ENCODE peak calls at places on chromosomes 6 and 20, in four cellular contexts. I is K562, K is H1, V is HepG2. M is an unnamed sample.

GRCh38 chr20:38271609-38272120 is 11.1 kb upstream of the KIAA1755 start:
- DNase-seq in V (no peak), K (no peak), I (no peak), M (no peak)

GRCh38 chr6:82741325-82741995 is 324.2 kb downstream of the UBE3D start:
- DNase-seq in K (no peak), I (no peak), V (no peak), M (no peak)

GRCh38 chr20:22462975-22463914 is 121.1 kb downstream of the FOXA2 start:
- DNase-seq in K (no peak), I (no peak), V (no peak), M (peak; percentile 48)

GRCh38 chr6:111427341-111428116 is 55.5 kb downstream of the REV3L start:
- DNase-seq in I (no peak), K (no peak), V (peak; percentile 85), M (peak; percentile 3)

GRCh38 chr20:1274485-1275313 is 8.6 kb downstream of the SNPH start:
- DNase-seq in I (no peak), V (no peak), K (no peak), M (no peak)

GRCh38 chr6:684831-685636 is 7.9 kb downstream of the EXOC2 start:
- DNase-seq in I (no peak), V (no peak), K (peak; percentile 40), M (no peak)

GRCh38 chr6:28351087-28351486 is 1.3 kb downstream of the ZKSCAN3 start:
- DNase-seq in I (peak; percentile 46), V (peak; percentile 21), K (no peak), M (no peak)

GRCh38 chr6:46393940-46394337 is 97.3 kb downstream of the RCAN2 start:
- DNase-seq in K (no peak), V (no peak), I (no peak), M (no peak)

GRCh38 chr6:32967151-32968091 is 973 bp upstream of the BRD2 start:
- DNase-seq in V (peak; percentile 87), I (peak; percentile 66), K (peak; percentile 44), M (no peak)

GRCh38 chr6:122781716-122782115 is 2.2 kb downstream of the FABP7 start:
- DNase-seq in K (no peak), I (no peak), V (no peak), M (no peak)

GRCh38 chr6:134846031-134846430 is 103.9 kb downstream of the ALDH8A1 start:
- DNase-seq in V (no peak), I (no peak), K (no peak), M (no peak)

GRCh38 chr6:27865952-27866369 is 46.2 kb downstream of the OR2B2 start:
- DNase-seq in V (no peak), I (no peak), K (peak; percentile 71), M (no peak)

GRCh38 chr6:3001773-3002293 is 2.1 kb downstream of the NQO2 start:
- DNase-seq in V (peak; percentile 85), K (no peak), I (peak; percentile 78), M (peak; percentile 67)

GRCh38 chr6:139099984-139100383 is 34.9 kb upstream of the HECA start:
- DNase-seq in V (no peak), I (no peak), K (no peak), M (no peak)

GRCh38 chr6:13725570-13725969 is 13.9 kb upstream of the RANBP9 start:
- DNase-seq in V (no peak), K (no peak), I (no peak), M (no peak)

GRCh38 chr20:46350986-46351267 is 42.6 kb upstream of the CDH22 start:
- DNase-seq in I (no peak), V (no peak), K (no peak), M (no peak)

GRCh38 chr6:56954389-56955170 is at the start of gene BEND6:
- DNase-seq in K (peak; percentile 71), I (peak; percentile 86), V (peak; percentile 28), M (peak; percentile 27)

GRCh38 chr6:137241481-137242011 is 22.4 kb upstream of the IFNGR1 start:
- DNase-seq in I (no peak), K (no peak), V (peak; percentile 100), M (no peak)

GRCh38 chr6:105184921-105185320 is 5.1 kb upstream of the POPDC3 start:
- DNase-seq in I (no peak), V (no peak), K (no peak), M (no peak)

GRCh38 chr20:44180814-44181213 is 6.2 kb downstream of the JPH2 start:
- DNase-seq in V (no peak), I (no peak), K (no peak), M (no peak)

GRCh38 chr6:12241493-12242214 is 48.5 kb upstream of the EDN1 start:
- DNase-seq in V (no peak), K (no peak), I (no peak), M (no peak)

GRCh38 chr6:14017626-14018475 is 93.1 kb downstream of the RNF182 start:
- DNase-seq in K (no peak), V (no peak), I (no peak), M (no peak)

GRCh38 chr6:66605971-66606370 is 898.9 kb upstream of the EYS start:
- DNase-seq in V (no peak), K (no peak), I (no peak), M (no peak)

GRCh38 chr6:65566117-65566516 is 140.9 kb downstream of the EYS start:
- DNase-seq in V (peak; percentile 14), K (no peak), I (no peak), M (no peak)

GRCh38 chr6:141956046-141956761 is 176.5 kb upstream of the GJE1 start:
- DNase-seq in V (no peak), K (no peak), I (no peak), M (no peak)

GRCh38 chr20:50223321-50223995 is 32.8 kb downstream of the CEBPB start:
- DNase-seq in V (no peak), I (no peak), K (no peak), M (no peak)

GRCh38 chr6:143884161-143884560 is 19.9 kb downstream of the ZC2HC1B start:
- DNase-seq in I (no peak), V (no peak), K (no peak), M (no peak)

DNA sequence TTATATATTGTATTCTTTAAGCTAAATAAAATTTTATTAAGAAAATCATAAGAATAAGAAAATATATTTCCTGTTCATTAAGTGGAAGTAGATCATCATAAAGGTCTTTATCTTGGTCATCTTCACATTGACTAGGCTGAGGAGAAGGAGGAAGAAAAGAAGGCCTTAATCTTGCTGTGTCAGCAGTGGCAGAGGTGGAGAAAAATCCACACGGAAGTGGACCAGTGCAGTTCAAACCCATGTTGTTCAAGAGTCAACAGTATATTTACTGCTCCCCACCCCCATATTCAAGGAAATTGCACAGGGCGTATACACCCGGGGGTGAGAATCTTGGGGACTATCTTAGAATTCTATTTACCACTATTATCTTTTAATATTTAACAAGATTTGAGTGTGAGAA is 178.6 kb upstream of the SCGN start:
- DNase-seq in K (no peak), I (no peak), V (no peak), M (no peak)
- TF ChIP-seq RNF2 in K (no peak), I (no peak), V (no peak), M (no peak)

GRCh38 chr20:37242503-37242902 is 19.1 kb downstream of the GHRH start:
- DNase-seq in V (no peak), K (no peak), I (no peak), M (no peak)

GRCh38 chr20:37243937-37244571 is 17.6 kb downstream of the GHRH start:
- DNase-seq in V (no peak), I (no peak), K (no peak), M (no peak)

GRCh38 chr20:37244572-37244957 is 17.0 kb downstream of the GHRH start:
- DNase-seq in V (no peak), K (no peak), I (no peak), M (no peak)

GRCh38 chr20:37245181-37245580 is 16.4 kb downstream of the GHRH start:
- DNase-seq in V (no peak), I (no peak), K (no peak), M (no peak)

GRCh38 chr20:37243076-37243936 is 18.3 kb downstream of the GHRH start:
- DNase-seq in I (no peak), V (no peak), K (peak; percentile 66), M (peak; percentile 10)
- TF ChIP-seq RNF2 in I (no peak), V (no peak), K (no peak), M (no peak)

GRCh38 chr20:20462185-20462584 is 94.3 kb downstream of the INSM1 start:
- DNase-seq in I (no peak), V (no peak), K (no peak), M (no peak)

GRCh38 chr20:20465259-20465658 is 97.4 kb downstream of the INSM1 start:
- DNase-seq in V (no peak), I (peak; percentile 6), K (peak; percentile 64), M (no peak)

GRCh38 chr20:20459726-20460125 is 91.8 kb downstream of the INSM1 start:
- DNase-seq in K (no peak), V (no peak), I (no peak), M (no peak)

GRCh38 chr20:20463933-20464374 is 96.0 kb downstream of the INSM1 start:
- DNase-seq in K (no peak), I (no peak), V (no peak), M (no peak)

GRCh38 chr20:20461526-20461925 is 93.6 kb downstream of the INSM1 start:
- DNase-seq in I (no peak), K (no peak), V (no peak), M (no peak)
- TF ChIP-seq RNF2 in I (no peak), K (no peak), V (no peak), M (no peak)

DNA sequence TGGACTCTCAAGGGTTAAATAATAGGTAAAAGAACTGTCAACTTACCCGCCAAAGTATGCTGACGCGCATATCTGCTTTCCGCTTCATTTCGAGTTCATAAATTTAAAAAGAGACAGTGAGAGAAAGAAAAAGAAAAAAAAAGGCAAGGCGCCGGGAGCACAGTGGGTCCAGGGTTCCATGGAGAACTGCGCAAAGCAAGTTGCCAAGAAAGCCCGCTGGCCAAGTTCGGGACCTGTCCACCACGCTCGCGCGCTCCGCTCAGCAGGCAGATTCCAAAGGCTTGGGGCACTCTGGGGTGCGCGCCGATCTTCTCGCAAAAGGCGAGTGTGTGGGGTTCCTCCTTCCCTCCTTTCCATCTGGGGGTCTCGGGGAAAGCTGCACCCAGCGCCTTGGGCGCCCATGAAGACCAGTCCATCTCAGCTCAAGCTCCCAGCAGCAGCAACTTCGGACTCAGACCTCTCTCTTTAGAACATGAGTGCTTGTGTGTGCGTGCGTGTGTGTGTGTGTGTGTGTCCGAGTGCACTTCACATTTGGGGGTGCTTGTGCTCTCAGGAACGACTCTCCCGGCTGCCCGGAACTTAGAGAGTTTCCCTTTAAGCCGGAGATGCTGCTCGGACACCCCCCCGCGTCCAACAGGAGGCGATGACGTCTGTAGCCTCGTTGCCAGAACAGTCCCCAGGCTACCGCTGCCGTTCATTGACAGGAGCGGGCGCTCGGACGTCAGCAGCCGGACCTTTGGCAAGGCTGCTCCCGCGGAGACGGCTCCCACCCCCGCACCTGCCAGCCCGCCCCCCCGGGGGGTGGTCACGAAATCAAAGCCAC is 180.0 kb downstream of the TBXT start:
- DNase-seq in V (no peak), K (peak; percentile 62), I (no peak), M (peak; percentile 89)
- TF ChIP-seq RNF2 in V (no peak), K (no peak), I (no peak), M (no peak)